ENCODE peak calls at places on chromosomes 2 and 18, in six cellular contexts. B is colonic mucosa, E is left ventricle myocardium inferior, K is AG09309, D is neural progenitor cell, U is lower lobe of right lung. G is an unnamed sample.
A peak's percentile ranks its signal among the peaks of the same experiment; 100 is the strongest.

GRCh38 chr2:71951718-71952404 is 195.8 kb downstream of the CYP26B1 start:
- DNase-seq in D (no peak), K (no peak), U (no peak), B (no peak), E (no peak), G (no peak)

GRCh38 chr2:232030229-232030628 is 68.7 kb downstream of the DIS3L2 start:
- DNase-seq in B (no peak), E (no peak), D (no peak), K (no peak), U (no peak), G (no peak)

GRCh38 chr2:164028764-164029534 is 293.1 kb upstream of the FIGN start:
- DNase-seq in U (no peak), K (peak; percentile 34), B (no peak), D (no peak), E (no peak), G (peak; percentile 9)

GRCh38 chr2:111705711-111706323 is 178.2 kb downstream of the ANAPC1 start:
- DNase-seq in U (no peak), E (no peak), B (no peak), D (peak; percentile 90), K (no peak), G (no peak)

GRCh38 chr18:48796491-48797205 is 154.1 kb downstream of the SMAD7 start:
- DNase-seq in K (no peak), U (peak; percentile 27), E (peak; percentile 5), D (no peak), B (no peak), G (no peak)

GRCh38 chr2:154244932-154245331 is 373.2 kb downstream of the GALNT13 start:
- DNase-seq in E (no peak), B (no peak), K (no peak), D (no peak), U (no peak), G (no peak)

GRCh38 chr18:45871655-45872054 is 46.2 kb downstream of the SIGLEC15 start:
- DNase-seq in K (no peak), B (no peak), U (no peak), E (no peak), D (no peak), G (no peak)

GRCh38 chr2:184047536-184047935 is 550.8 kb upstream of the ZNF804A start:
- DNase-seq in U (no peak), B (no peak), E (no peak), D (no peak), K (no peak), G (no peak)

GRCh38 chr18:50158866-50159653 is 35.9 kb downstream of the MYO5B start:
- DNase-seq in E (no peak), U (no peak), B (peak; percentile 78), D (peak; percentile 55), K (no peak), G (no peak)

GRCh38 chr2:159497256-159497655 is 119.1 kb downstream of the BAZ2B start:
- DNase-seq in U (no peak), K (peak; percentile 16), E (no peak), B (peak; percentile 34), D (no peak), G (peak; percentile 23)

GRCh38 chr2:163667064-163667887 is 68.5 kb downstream of the FIGN start:
- DNase-seq in E (no peak), U (no peak), D (no peak), K (peak; percentile 81), B (no peak), G (peak; percentile 72)

GRCh38 chr2:147628971-147629421 is 215.8 kb upstream of the ACVR2A start:
- DNase-seq in E (no peak), B (no peak), U (no peak), D (no peak), K (no peak), G (no peak)

GRCh38 chr2:34147780-34148179 is 548.7 kb upstream of the FAM98A start:
- DNase-seq in B (no peak), U (no peak), E (no peak), D (no peak), K (no peak), G (no peak)

GRCh38 chr2:17309741-17310339 is 208.4 kb downstream of the RAD51AP2 start:
- DNase-seq in D (peak; percentile 86), K (no peak), B (peak; percentile 41), E (no peak), U (no peak), G (no peak)

GRCh38 chr2:61762292-61762691 is 91.6 kb downstream of the FAM161A start:
- DNase-seq in D (no peak), E (no peak), B (no peak), U (no peak), K (no peak), G (no peak)

DNA sequence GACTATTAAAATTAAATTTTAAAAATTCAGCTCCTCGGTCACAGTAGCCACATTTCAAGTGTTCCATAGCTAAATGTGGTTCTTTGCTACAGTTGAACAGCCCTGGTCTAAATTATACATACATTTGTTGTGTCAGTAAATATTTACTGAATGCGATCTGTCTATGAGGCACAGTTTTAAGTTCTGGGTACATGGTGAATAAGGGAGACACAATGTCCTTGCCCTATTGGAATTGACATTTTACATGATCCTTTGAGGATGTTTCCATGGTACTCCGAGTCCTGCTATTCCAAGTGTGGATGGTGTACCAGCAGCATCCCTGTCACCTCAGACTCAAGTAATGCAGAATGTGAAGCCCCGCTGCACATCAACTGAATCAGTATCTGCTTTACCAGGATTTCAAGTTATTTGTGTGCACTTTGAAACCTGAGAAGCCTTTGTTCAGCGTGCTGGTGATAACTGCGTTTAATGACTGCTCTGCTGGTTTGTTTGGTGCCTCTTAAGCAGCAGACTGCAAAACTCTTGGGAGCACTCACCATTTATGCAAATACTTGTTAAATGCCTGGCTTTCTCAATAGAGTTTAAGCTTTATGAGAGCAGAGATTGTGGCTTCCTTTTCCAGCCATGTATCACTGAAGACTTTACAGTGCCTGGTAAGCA is 1.5 kb downstream of the GALNT1 start:
- DNase-seq in K (no peak), U (no peak), D (peak; percentile 48), E (no peak), B (no peak), G (no peak)
- H3K4me3 ChIP-seq in K (no peak overlapping the region), U (peak overlapping the region; percentile 68), D (peak overlapping the region; percentile 94), E (peak overlapping the region; percentile 80), B (no peak overlapping the region), G (peak overlapping the region; percentile 72)

DNA sequence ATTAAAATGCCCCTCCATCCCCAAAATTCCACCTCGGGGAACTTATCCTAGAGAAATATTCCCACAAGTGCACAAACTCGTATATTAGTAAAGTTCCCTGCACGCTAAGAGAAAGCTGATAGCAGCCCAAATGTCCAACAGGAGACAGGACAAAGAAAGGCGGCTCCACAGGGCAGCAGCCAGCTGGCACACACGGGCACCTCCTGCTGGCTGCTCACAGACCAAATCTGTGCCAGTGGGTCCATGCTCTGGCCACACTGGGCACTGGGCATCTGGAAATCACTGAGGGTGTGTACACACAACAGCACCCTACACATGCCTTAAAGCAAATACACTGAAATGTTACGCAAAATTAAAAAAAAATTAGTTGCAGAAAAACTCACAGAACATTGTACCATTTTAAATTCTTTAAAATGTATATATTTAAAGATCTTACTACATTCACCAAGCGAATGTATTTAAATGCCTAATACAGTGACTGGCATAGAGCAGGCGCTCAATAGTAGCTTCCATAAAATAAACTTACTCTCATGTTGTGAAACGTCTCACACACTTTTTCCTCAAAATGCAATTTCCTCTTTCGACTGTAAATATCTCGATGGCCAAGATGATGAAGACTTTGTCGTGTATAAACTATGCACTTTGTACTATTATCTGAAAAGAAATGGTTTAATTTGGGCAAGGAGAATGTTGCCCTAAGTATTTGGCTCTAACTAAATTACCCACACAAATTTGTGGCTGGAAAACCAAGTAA is 19.4 kb downstream of the ZNF516 start:
- DNase-seq in B (no peak), E (no peak), K (no peak), U (no peak), D (no peak), G (no peak)
- TF ChIP-seq CTCF in B (no peak), E (no peak), K (no peak), U (peak; percentile 14), D (no peak), G (no peak)

GRCh38 chr18:12777543-12777942 is 74.7 kb downstream of the PSMG2 start:
- DNase-seq in B (no peak), E (no peak), D (no peak), K (no peak), U (no peak), G (no peak)

GRCh38 chr18:12779456-12779855 is 76.6 kb downstream of the PSMG2 start:
- DNase-seq in U (no peak), B (no peak), K (no peak), E (no peak), D (no peak), G (no peak)

GRCh38 chr18:12774982-12775381 is 72.1 kb downstream of the PSMG2 start:
- DNase-seq in E (no peak), K (no peak), B (no peak), U (no peak), D (no peak), G (no peak)

GRCh38 chr18:12779043-12779442 is 76.2 kb downstream of the PSMG2 start:
- DNase-seq in U (no peak), E (no peak), K (no peak), D (no peak), B (no peak), G (no peak)

DNA sequence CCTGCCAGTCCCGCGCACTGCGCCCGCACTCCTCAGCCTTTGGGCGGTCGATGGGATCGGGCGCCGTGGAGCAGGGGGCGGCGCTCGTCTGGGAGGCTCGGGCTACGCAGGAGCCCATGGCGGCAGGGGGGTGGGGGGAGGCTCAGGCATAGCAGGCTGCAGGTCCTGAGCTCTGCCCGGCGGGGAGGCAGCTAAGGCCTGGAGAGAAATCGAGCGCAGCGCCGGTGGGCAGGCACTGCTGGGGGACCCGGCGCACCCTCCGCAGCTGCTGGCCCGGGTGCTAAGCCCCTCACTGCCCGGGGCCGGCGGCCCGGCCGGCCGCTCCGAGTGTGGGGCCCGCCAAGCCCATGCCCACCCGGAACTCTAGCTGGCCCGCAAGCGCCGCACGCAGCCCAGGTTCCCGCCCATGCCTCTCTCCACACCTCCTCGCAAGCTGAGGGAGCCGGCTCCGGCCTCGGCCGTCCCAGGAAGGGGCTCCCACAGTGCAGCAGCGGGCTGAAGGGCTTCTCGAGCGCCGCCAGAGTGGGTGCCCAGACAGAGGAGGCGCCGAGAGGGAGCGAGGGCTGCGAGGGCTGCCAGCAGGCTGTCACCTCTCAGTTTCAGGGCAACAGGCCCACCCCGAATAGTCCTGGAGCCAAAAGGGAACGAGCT is 74.1 kb downstream of the PSMG2 start:
- DNase-seq in U (no peak), E (no peak), B (no peak), K (no peak), D (no peak), G (no peak)
- H3K4me3 ChIP-seq in U (peak overlapping the region; percentile 38), E (peak overlapping the region; percentile 45), B (peak overlapping the region; percentile 13), K (peak overlapping the region; percentile 26), D (no peak overlapping the region), G (no peak overlapping the region)

GRCh38 chr2:42236911-42237310 is 67.8 kb downstream of the EML4 start:
- DNase-seq in E (no peak), D (no peak), U (no peak), K (no peak), B (no peak), G (no peak)

GRCh38 chr2:42239289-42239661 is 70.1 kb downstream of the EML4 start:
- DNase-seq in K (no peak), B (no peak), D (no peak), U (no peak), E (no peak), G (no peak)

GRCh38 chr2:42239811-42240210 is 70.7 kb downstream of the EML4 start:
- DNase-seq in D (no peak), K (no peak), U (no peak), B (no peak), E (no peak), G (no peak)

GRCh38 chr2:42241517-42241916 is 72.4 kb downstream of the EML4 start:
- DNase-seq in B (no peak), E (no peak), K (no peak), U (no peak), D (no peak), G (no peak)

GRCh38 chr2:42238644-42239288 is 69.6 kb downstream of the EML4 start:
- DNase-seq in K (no peak), B (peak; percentile 68), E (peak; percentile 21), U (peak; percentile 58), D (peak; percentile 50), G (no peak)
- TF ChIP-seq CTCF in K (peak; percentile 26), B (peak; percentile 28), E (peak; percentile 66), U (peak; percentile 55), D (peak; percentile 51), G (no peak)